ENCODE peak calls at places on chromosomes 7 and 10, in six cellular contexts. S, A, Q, D, W and F are unnamed samples.

GRCh38 chr10:132396495-132397035 is 435 bp upstream of the PWWP2B start:
- DNase-seq in S (peak), A (peak), Q (peak), D (peak), W (peak), F (no peak)

GRCh38 chr10:43237631-43238446 is 29.0 kb downstream of the RASGEF1A start:
- DNase-seq in S (no peak), A (no peak), Q (no peak), D (no peak), W (no peak), F (no peak)

GRCh38 chr7:131326576-131326975 is 1.1 kb upstream of the MKLN1 start:
- DNase-seq in S (no peak), A (peak), Q (no peak), D (no peak), W (peak), F (no peak)

GRCh38 chr7:99092064-99092720 is 51.7 kb downstream of the SMURF1 start:
- DNase-seq in S (no peak), A (no peak), Q (no peak), D (no peak), W (peak), F (no peak)

GRCh38 chr7:27640914-27641570 is 21.6 kb downstream of the HIBADH start:
- DNase-seq in S (no peak), A (no peak), Q (no peak), D (no peak), W (peak), F (no peak)

GRCh38 chr10:34526758-34527730 is 288.1 kb downstream of the PARD3 start:
- DNase-seq in S (no peak), A (peak), Q (no peak), D (peak), W (no peak), F (no peak)

GRCh38 chr10:76769587-76769986 is 868.0 kb downstream of the KCNMA1 start:
- DNase-seq in S (no peak), A (no peak), Q (no peak), D (no peak), W (no peak), F (no peak)

GRCh38 chr7:99014113-99014985 is 129.6 kb downstream of the SMURF1 start:
- DNase-seq in S (no peak), A (no peak), Q (no peak), D (no peak), W (no peak), F (no peak)

GRCh38 chr7:80918406-80918805 is 445 bp downstream of the SEMA3C start:
- DNase-seq in S (peak), A (peak), Q (no peak), D (peak), W (no peak), F (no peak)

GRCh38 chr7:104106106-104106505 is 101.7 kb downstream of the ORC5 start:
- DNase-seq in S (no peak), A (peak), Q (no peak), D (peak), W (no peak), F (no peak)

GRCh38 chr10:101566333-101567164 is 21.5 kb downstream of the POLL start:
- DNase-seq in S (peak), A (no peak), Q (no peak), D (no peak), W (no peak), F (no peak)

GRCh38 chr10:45265995-45266394 is 49.4 kb downstream of the OR13A1 start:
- DNase-seq in S (no peak), A (no peak), Q (no peak), D (no peak), W (no peak), F (no peak)

GRCh38 chr7:27745064-27745583 is 5.2 kb downstream of the TAX1BP1 start:
- DNase-seq in S (peak), A (peak), Q (no peak), D (peak), W (peak), F (peak)

GRCh38 chr10:95675403-95676116 is 18.2 kb downstream of the TCTN3 start:
- DNase-seq in S (no peak), A (peak), Q (no peak), D (no peak), W (no peak), F (no peak)

GRCh38 chr10:15069230-15069629 is 19.3 kb downstream of the ACBD7 start:
- DNase-seq in S (no peak), A (peak), Q (no peak), D (no peak), W (peak), F (no peak)

GRCh38 chr7:118877187-118877586 is 652.7 kb downstream of the ANKRD7 start:
- DNase-seq in S (no peak), A (no peak), Q (no peak), D (no peak), W (no peak), F (no peak)

GRCh38 chr7:138981332-138982203 is at the start of gene KIAA1549:
- DNase-seq in S (peak), A (peak), Q (peak), D (peak), W (peak), F (no peak)

GRCh38 chr10:99560277-99561126 is 27.8 kb downstream of the NKX2-3 start:
- DNase-seq in S (peak), A (peak), Q (no peak), D (peak), W (peak), F (peak)

GRCh38 chr10:123962756-123963469 is 71.3 kb upstream of the CPXM2 start:
- DNase-seq in S (no peak), A (no peak), Q (no peak), D (no peak), W (no peak), F (no peak)

GRCh38 chr7:134941185-134941900 is 45.0 kb upstream of the AGBL3 start:
- DNase-seq in S (no peak), A (no peak), Q (no peak), D (no peak), W (no peak), F (no peak)

GRCh38 chr10:13716161-13717071 is 129.7 kb downstream of the PRPF18 start:
- DNase-seq in S (no peak), A (no peak), Q (no peak), D (no peak), W (no peak), F (no peak)

GRCh38 chr7:139299296-139299695 is 41.8 kb upstream of the FMC1 start:
- DNase-seq in S (no peak), A (no peak), Q (no peak), D (no peak), W (no peak), F (no peak)

GRCh38 chr7:131563918-131564317 is 7.5 kb upstream of the PODXL start:
- DNase-seq in S (no peak), A (no peak), Q (no peak), D (no peak), W (no peak), F (no peak)

GRCh38 chr10:22620140-22620857 is 94.1 kb downstream of the PIP4K2A start:
- DNase-seq in S (no peak), A (no peak), Q (no peak), D (peak), W (peak), F (peak)

GRCh38 chr10:44567471-44567870 is 182.6 kb upstream of the CXCL12 start:
- DNase-seq in S (no peak), A (no peak), Q (no peak), D (no peak), W (no peak), F (no peak)

GRCh38 chr7:35555934-35556333 is 139.0 kb downstream of the HERPUD2 start:
- DNase-seq in S (no peak), A (no peak), Q (no peak), D (peak), W (no peak), F (no peak)

GRCh38 chr7:156635529-156636385 is 4.8 kb upstream of the RNF32 start:
- DNase-seq in S (no peak), A (no peak), Q (no peak), D (no peak), W (no peak), F (no peak)

GRCh38 chr7:102262536-102262935 is 24.1 kb upstream of the SH2B2 start:
- DNase-seq in S (no peak), A (no peak), Q (no peak), D (no peak), W (no peak), F (no peak)

GRCh38 chr10:23314835-23315239 is 29.8 kb downstream of the C10orf67 start:
- DNase-seq in S (peak), A (peak), Q (no peak), D (peak), W (peak), F (no peak)

GRCh38 chr7:29017666-29018065 is 59.5 kb upstream of the TRIL start:
- DNase-seq in S (no peak), A (no peak), Q (no peak), D (no peak), W (no peak), F (peak)

GRCh38 chr7:32894171-32894570 is 2.6 kb upstream of the KBTBD2 start:
- DNase-seq in S (no peak), A (no peak), Q (no peak), D (no peak), W (no peak), F (no peak)

GRCh38 chr10:90871279-90871760 is 454 bp upstream of the RPP30 start:
- DNase-seq in S (peak), A (peak), Q (no peak), D (peak), W (peak), F (peak)